ENCODE peak calls at places on chromosome 20, in seven cellular contexts. N is fibroblast of lung, Y is NCI-H1105 treated with DMSO at 0.1 percent for 48 hours, C is neural crest cell, O is mesenteric fat pad, G is H1, E is type B pancreatic cell. B is an unnamed sample.

GRCh38 chr20:20010639-20011500 is 6.3 kb upstream of the NAA20 start:
- DNase-seq in N (peak; percentile 61), Y (no peak), C (no peak), O (no peak), G (no peak), E (no peak), B (no peak)

GRCh38 chr20:44302026-44302669 is 8.9 kb downstream of the FITM2 start:
- DNase-seq in N (no peak), Y (no peak), C (no peak), O (peak; percentile 49), G (no peak), E (no peak), B (no peak)

GRCh38 chr20:57647006-57647932 is 27.0 kb upstream of the ZBP1 start:
- DNase-seq in N (no peak), Y (no peak), C (no peak), O (peak; percentile 73), G (no peak), E (peak; percentile 58), B (no peak)

GRCh38 chr20:51888186-51888790 is 86.0 kb upstream of the SALL4 start:
- DNase-seq in N (no peak), Y (no peak), C (no peak), O (no peak), G (no peak), E (no peak), B (no peak)

GRCh38 chr20:46004813-46005505 is 3.7 kb upstream of the MMP9 start:
- DNase-seq in N (no peak), Y (peak; percentile 16), C (no peak), O (no peak), G (no peak), E (no peak), B (no peak)

GRCh38 chr20:16816192-16816591 is 68.0 kb downstream of the OTOR start:
- DNase-seq in N (no peak), Y (no peak), C (no peak), O (no peak), G (peak; percentile 10), E (no peak), B (no peak)

GRCh38 chr20:41059236-41059635 is 30.6 kb downstream of the TOP1 start:
- DNase-seq in N (no peak), Y (no peak), C (no peak), O (no peak), G (no peak), E (no peak), B (no peak)

GRCh38 chr20:48295445-48295903 is 510.2 kb upstream of the SULF2 start:
- DNase-seq in N (peak; percentile 98), Y (no peak), C (no peak), O (no peak), G (peak; percentile 80), E (no peak), B (peak; percentile 94)

GRCh38 chr20:24629668-24630067 is 160.2 kb downstream of the SYNDIG1 start:
- DNase-seq in N (no peak), Y (no peak), C (no peak), O (peak; percentile 74), G (no peak), E (no peak), B (no peak)

GRCh38 chr20:59146801-59147118 is 16.9 kb upstream of the ZNF831 start:
- DNase-seq in N (no peak), Y (no peak), C (no peak), O (no peak), G (no peak), E (no peak), B (no peak)

GRCh38 chr20:62186887-62187866 is 4.3 kb downstream of the MTG2 start:
- DNase-seq in N (peak; percentile 42), Y (no peak), C (no peak), O (no peak), G (no peak), E (no peak), B (no peak)

GRCh38 chr20:41304413-41305079 is 13.0 kb downstream of the ZHX3 start:
- DNase-seq in N (no peak), Y (no peak), C (no peak), O (no peak), G (no peak), E (no peak), B (no peak)

GRCh38 chr20:47551841-47552240 is 50.2 kb downstream of the NCOA3 start:
- DNase-seq in N (no peak), Y (peak; percentile 75), C (no peak), O (no peak), G (no peak), E (no peak), B (no peak)

GRCh38 chr20:8020314-8021079 is 936 bp upstream of the TMX4 start:
- DNase-seq in N (peak; percentile 23), Y (peak; percentile 80), C (no peak), O (no peak), G (no peak), E (no peak), B (no peak)

GRCh38 chr20:44618318-44618731 is 33.2 kb downstream of the ADA start:
- DNase-seq in N (no peak), Y (no peak), C (no peak), O (no peak), G (no peak), E (no peak), B (no peak)

GRCh38 chr20:58553841-58554240 is 38.6 kb upstream of the APCDD1L start:
- DNase-seq in N (peak; percentile 80), Y (no peak), C (no peak), O (no peak), G (no peak), E (no peak), B (no peak)

B was measured in NT2/D1.